ENCODE peak calls at places on chromosomes 3 and 15, in eight cellular contexts. U is CD4-positive, alpha-beta T cell; R is amygdala; P is Calu3; I is WTC11; E is GM04504; A is natural killer cell treated with Interleukin-12 subunit alpha and Interleukin-12 subunit beta and Interleukin-15 and Interleukin-18, amount 100 ng/mL, for 72 hours; Z is H7. G is an unnamed sample.

GRCh38 chr3:133669949-133670524 is 8.3 kb upstream of the TOPBP1 start:
- DNase-seq in U (no peak), R (no peak), P (no peak), I (no peak), E (no peak), A (no peak), Z (no peak), G (no peak)

GRCh38 chr15:64767203-64767602 is 8.2 kb downstream of the RBPMS2 start:
- DNase-seq in U (no peak), R (no peak), P (no peak), I (no peak), E (no peak), A (no peak), Z (no peak), G (no peak)

GRCh38 chr3:113183748-113184661 is 27.4 kb upstream of the BOC start:
- DNase-seq in U (no peak), R (no peak), P (no peak), I (no peak), E (no peak), A (no peak), Z (no peak), G (no peak)

GRCh38 chr3:143648708-143649107 is 199.6 kb downstream of the SLC9A9 start:
- DNase-seq in U (no peak), R (no peak), P (peak), I (peak), E (no peak), A (no peak), Z (peak), G (no peak)

GRCh38 chr3:36132214-36132613 is 248.1 kb upstream of the STAC start:
- DNase-seq in U (no peak), R (no peak), P (no peak), I (no peak), E (no peak), A (no peak), Z (no peak), G (no peak)

GRCh38 chr3:49732592-49732991 is 8.8 kb upstream of the GMPPB start:
- DNase-seq in U (no peak), R (no peak), P (no peak), I (no peak), E (no peak), A (no peak), Z (no peak), G (no peak)

GRCh38 chr3:127588675-127589577 is 1.6 kb downstream of the TPRA1 start:
- DNase-seq in U (no peak), R (no peak), P (peak), I (no peak), E (peak), A (no peak), Z (peak), G (no peak)

GRCh38 chr3:42831321-42831713 is 22.1 kb downstream of the ACKR2 start:
- DNase-seq in U (peak), R (peak), P (peak), I (peak), E (peak), A (peak), Z (peak), G (peak)

GRCh38 chr15:93803406-93803805 is 428.0 kb upstream of the MCTP2 start:
- DNase-seq in U (no peak), R (no peak), P (no peak), I (no peak), E (no peak), A (no peak), Z (no peak), G (no peak)

GRCh38 chr15:49247556-49248102 is 77.6 kb downstream of the GALK2 start:
- DNase-seq in U (no peak), R (no peak), P (no peak), I (no peak), E (no peak), A (no peak), Z (no peak), G (no peak)

GRCh38 chr3:126731044-126731443 is 27.0 kb downstream of the CHCHD6 start:
- DNase-seq in U (no peak), R (no peak), P (no peak), I (no peak), E (no peak), A (no peak), Z (no peak), G (no peak)

GRCh38 chr3:55189359-55189801 is 261.5 kb upstream of the LRTM1 start:
- DNase-seq in U (no peak), R (no peak), P (no peak), I (no peak), E (peak), A (no peak), Z (no peak), G (no peak)

GRCh38 chr3:4906107-4906621 is 73.1 kb upstream of the BHLHE40 start:
- DNase-seq in U (no peak), R (no peak), P (peak), I (no peak), E (no peak), A (no peak), Z (no peak), G (no peak)

GRCh38 chr15:100704281-100705055 is 102.1 kb downstream of the ASB7 start:
- DNase-seq in U (no peak), R (no peak), P (no peak), I (no peak), E (peak), A (no peak), Z (no peak), G (no peak)

GRCh38 chr3:14510838-14511622 is 29.1 kb downstream of the GRIP2 start:
- DNase-seq in U (no peak), R (no peak), P (no peak), I (no peak), E (no peak), A (peak), Z (no peak), G (no peak)

GRCh38 chr3:124883766-124884473 is 3.2 kb downstream of the ITGB5 start:
- DNase-seq in U (no peak), R (no peak), P (no peak), I (no peak), E (no peak), A (no peak), Z (no peak), G (no peak)